ENCODE peak calls at places on chromosome 4, in eight cellular contexts. One of them, this sample, is unnamed.
A peak's percentile ranks its signal among the peaks of the same experiment; 100 is the strongest.

GRCh38 chr4:32102941-32103340 is 1382.8 kb downstream of the PCDH7 start:
- DNase-seq in Calu3: no peak
- DNase-seq in B cell: no peak
- DNase-seq in stimulated activated CD8-positive, alpha-beta memory T cell treated with anti-CD3 and anti-CD28 coated beads, Interleukin-4, amount 100 ng/mL, for 24 hours: no peak
- DNase-seq in T-cell: no peak
- DNase-seq in body of pancreas: no peak
- DNase-seq in OCI-LY7: no peak
- DNase-seq in ACHN: no peak
- DNase-seq in this sample: no peak

GRCh38 chr4:12928751-12929150 is 555.4 kb downstream of the RAB28 start:
- DNase-seq in body of pancreas: no peak
- DNase-seq in OCI-LY7: no peak
- DNase-seq in Calu3: no peak
- DNase-seq in stimulated activated CD8-positive, alpha-beta memory T cell treated with anti-CD3 and anti-CD28 coated beads, Interleukin-4, amount 100 ng/mL, for 24 hours: no peak
- DNase-seq in B cell: no peak
- DNase-seq in ACHN: no peak
- DNase-seq in T-cell: no peak
- DNase-seq in this sample: no peak

GRCh38 chr4:5970381-5971076 is 47.7 kb downstream of the C4orf50 start:
- DNase-seq in OCI-LY7: no peak
- DNase-seq in body of pancreas: no peak
- DNase-seq in T-cell: no peak
- DNase-seq in B cell: no peak
- DNase-seq in stimulated activated CD8-positive, alpha-beta memory T cell treated with anti-CD3 and anti-CD28 coated beads, Interleukin-4, amount 100 ng/mL, for 24 hours: no peak
- DNase-seq in Calu3: no peak
- DNase-seq in ACHN: no peak
- DNase-seq in this sample: no peak

GRCh38 chr4:154416183-154416543 is 75.4 kb downstream of the DCHS2 start:
- DNase-seq in body of pancreas: peak; percentile 18
- DNase-seq in stimulated activated CD8-positive, alpha-beta memory T cell treated with anti-CD3 and anti-CD28 coated beads, Interleukin-4, amount 100 ng/mL, for 24 hours: no peak
- DNase-seq in OCI-LY7: peak; percentile 35
- DNase-seq in Calu3: peak; percentile 3
- DNase-seq in ACHN: no peak
- DNase-seq in T-cell: no peak
- DNase-seq in B cell: no peak
- DNase-seq in this sample: peak; percentile 33

GRCh38 chr4:165828928-165829327 is 44.1 kb upstream of the TLL1 start:
- DNase-seq in ACHN: no peak
- DNase-seq in B cell: no peak
- DNase-seq in stimulated activated CD8-positive, alpha-beta memory T cell treated with anti-CD3 and anti-CD28 coated beads, Interleukin-4, amount 100 ng/mL, for 24 hours: no peak
- DNase-seq in body of pancreas: no peak
- DNase-seq in Calu3: no peak
- DNase-seq in OCI-LY7: no peak
- DNase-seq in T-cell: no peak
- DNase-seq in this sample: no peak

GRCh38 chr4:78293841-78294301 is 236.7 kb downstream of the FRAS1 start:
- DNase-seq in body of pancreas: no peak
- DNase-seq in ACHN: peak; percentile 69
- DNase-seq in Calu3: peak; percentile 11
- DNase-seq in B cell: no peak
- DNase-seq in OCI-LY7: no peak
- DNase-seq in T-cell: no peak
- DNase-seq in stimulated activated CD8-positive, alpha-beta memory T cell treated with anti-CD3 and anti-CD28 coated beads, Interleukin-4, amount 100 ng/mL, for 24 hours: no peak
- DNase-seq in this sample: no peak

GRCh38 chr4:76881375-76881774 is 16.6 kb downstream of the SOWAHB start:
- DNase-seq in body of pancreas: no peak
- DNase-seq in B cell: no peak
- DNase-seq in ACHN: no peak
- DNase-seq in OCI-LY7: no peak
- DNase-seq in Calu3: peak; percentile 36
- DNase-seq in stimulated activated CD8-positive, alpha-beta memory T cell treated with anti-CD3 and anti-CD28 coated beads, Interleukin-4, amount 100 ng/mL, for 24 hours: no peak
- DNase-seq in T-cell: no peak
- DNase-seq in this sample: no peak

GRCh38 chr4:33160126-33160525 is 2440.0 kb downstream of the PCDH7 start:
- DNase-seq in body of pancreas: no peak
- DNase-seq in B cell: no peak
- DNase-seq in Calu3: no peak
- DNase-seq in ACHN: peak; percentile 18
- DNase-seq in stimulated activated CD8-positive, alpha-beta memory T cell treated with anti-CD3 and anti-CD28 coated beads, Interleukin-4, amount 100 ng/mL, for 24 hours: no peak
- DNase-seq in T-cell: no peak
- DNase-seq in OCI-LY7: peak; percentile 6
- DNase-seq in this sample: no peak

GRCh38 chr4:130478406-130478805 is 1382.5 kb downstream of the C4orf33 start:
- DNase-seq in stimulated activated CD8-positive, alpha-beta memory T cell treated with anti-CD3 and anti-CD28 coated beads, Interleukin-4, amount 100 ng/mL, for 24 hours: no peak
- DNase-seq in B cell: no peak
- DNase-seq in T-cell: no peak
- DNase-seq in body of pancreas: no peak
- DNase-seq in Calu3: no peak
- DNase-seq in OCI-LY7: no peak
- DNase-seq in ACHN: no peak
- DNase-seq in this sample: no peak

GRCh38 chr4:75698162-75698962 is 25.2 kb upstream of the G3BP2 start:
- DNase-seq in OCI-LY7: peak; percentile 53
- DNase-seq in B cell: peak; percentile 80
- DNase-seq in T-cell: peak; percentile 14
- DNase-seq in ACHN: no peak
- DNase-seq in stimulated activated CD8-positive, alpha-beta memory T cell treated with anti-CD3 and anti-CD28 coated beads, Interleukin-4, amount 100 ng/mL, for 24 hours: no peak
- DNase-seq in body of pancreas: no peak
- DNase-seq in Calu3: no peak
- DNase-seq in this sample: no peak

GRCh38 chr4:153684182-153685073 is at the start of gene TLR2:
- DNase-seq in T-cell: peak; percentile 73
- DNase-seq in Calu3: peak; percentile 67
- DNase-seq in ACHN: peak; percentile 39
- DNase-seq in B cell: peak; percentile 87
- DNase-seq in stimulated activated CD8-positive, alpha-beta memory T cell treated with anti-CD3 and anti-CD28 coated beads, Interleukin-4, amount 100 ng/mL, for 24 hours: peak; percentile 39
- DNase-seq in body of pancreas: peak; percentile 71
- DNase-seq in OCI-LY7: no peak
- DNase-seq in this sample: peak; percentile 18

GRCh38 chr4:26388671-26389070 is 67.9 kb downstream of the RBPJ start:
- DNase-seq in ACHN: no peak
- DNase-seq in T-cell: no peak
- DNase-seq in stimulated activated CD8-positive, alpha-beta memory T cell treated with anti-CD3 and anti-CD28 coated beads, Interleukin-4, amount 100 ng/mL, for 24 hours: no peak
- DNase-seq in OCI-LY7: no peak
- DNase-seq in Calu3: no peak
- DNase-seq in body of pancreas: no peak
- DNase-seq in B cell: no peak
- DNase-seq in this sample: no peak

GRCh38 chr4:71553605-71554004 is 214.8 kb downstream of the SLC4A4 start:
- DNase-seq in stimulated activated CD8-positive, alpha-beta memory T cell treated with anti-CD3 and anti-CD28 coated beads, Interleukin-4, amount 100 ng/mL, for 24 hours: no peak
- DNase-seq in ACHN: peak; percentile 51
- DNase-seq in body of pancreas: no peak
- DNase-seq in B cell: no peak
- DNase-seq in Calu3: peak; percentile 1
- DNase-seq in T-cell: no peak
- DNase-seq in OCI-LY7: peak; percentile 8
- DNase-seq in this sample: no peak

GRCh38 chr4:89119166-89119565 is 7.8 kb downstream of the TIGD2 start:
- DNase-seq in stimulated activated CD8-positive, alpha-beta memory T cell treated with anti-CD3 and anti-CD28 coated beads, Interleukin-4, amount 100 ng/mL, for 24 hours: no peak
- DNase-seq in body of pancreas: no peak
- DNase-seq in B cell: no peak
- DNase-seq in OCI-LY7: no peak
- DNase-seq in T-cell: no peak
- DNase-seq in ACHN: no peak
- DNase-seq in Calu3: no peak
- DNase-seq in this sample: no peak

GRCh38 chr4:3852751-3853150 is 86.6 kb downstream of the ADRA2C start:
- DNase-seq in T-cell: no peak
- DNase-seq in body of pancreas: no peak
- DNase-seq in Calu3: no peak
- DNase-seq in B cell: no peak
- DNase-seq in ACHN: no peak
- DNase-seq in OCI-LY7: no peak
- DNase-seq in stimulated activated CD8-positive, alpha-beta memory T cell treated with anti-CD3 and anti-CD28 coated beads, Interleukin-4, amount 100 ng/mL, for 24 hours: no peak
- DNase-seq in this sample: no peak

GRCh38 chr4:71584654-71585053 is 199.2 kb downstream of the GC start:
- DNase-seq in B cell: no peak
- DNase-seq in ACHN: no peak
- DNase-seq in Calu3: no peak
- DNase-seq in body of pancreas: no peak
- DNase-seq in T-cell: no peak
- DNase-seq in stimulated activated CD8-positive, alpha-beta memory T cell treated with anti-CD3 and anti-CD28 coated beads, Interleukin-4, amount 100 ng/mL, for 24 hours: no peak
- DNase-seq in OCI-LY7: no peak
- DNase-seq in this sample: no peak